ENCODE peak calls at places on chromosome 16, in eight cellular contexts. F, Z, C, Y, D, V, G and E are unnamed samples.
A peak's percentile ranks its signal among the peaks of the same experiment; 100 is the strongest.

GRCh38 chr16:4972938-4973587 is 14.9 kb downstream of the SEC14L5 start:
- DNase-seq in G (no peak), Y (peak; percentile 59), V (no peak), D (no peak), Z (no peak), C (no peak), F (no peak), E (no peak)

GRCh38 chr16:2919511-2920255 is 8.0 kb downstream of the FLYWCH1 start:
- DNase-seq in Y (no peak), G (peak; percentile 44), V (peak; percentile 29), D (peak; percentile 79), Z (no peak), F (no peak), C (no peak), E (no peak)

GRCh38 chr16:23679986-23680336 is 1.3 kb downstream of the PLK1 start:
- DNase-seq in Y (no peak), G (no peak), D (no peak), Z (no peak), C (no peak), F (no peak), V (no peak), E (no peak)

GRCh38 chr16:69565611-69566436 is at the start of gene NFAT5:
- DNase-seq in Z (peak; percentile 57), V (peak; percentile 38), G (peak; percentile 75), D (peak; percentile 85), Y (peak; percentile 95), F (peak; percentile 96), C (peak; percentile 83), E (peak; percentile 66)

GRCh38 chr16:51849715-51850114 is 697.2 kb downstream of the TOX3 start:
- DNase-seq in D (no peak), C (no peak), V (no peak), F (no peak), G (no peak), Z (no peak), Y (no peak), E (no peak)

GRCh38 chr16:89409161-89409711 is 81.1 kb downstream of the ANKRD11 start:
- DNase-seq in C (no peak), D (no peak), V (no peak), F (no peak), Y (no peak), Z (no peak), G (no peak), E (no peak)

GRCh38 chr16:50644730-50645129 is 36.4 kb downstream of the SNX20 start:
- DNase-seq in C (no peak), Y (no peak), Z (no peak), V (no peak), D (peak; percentile 35), G (no peak), F (no peak), E (no peak)

GRCh38 chr16:54952195-54952594 is 21.5 kb downstream of the IRX5 start:
- DNase-seq in F (no peak), D (no peak), G (no peak), Z (no peak), Y (no peak), V (no peak), C (no peak), E (no peak)

GRCh38 chr16:85777583-85778310 is 21.6 kb downstream of the EMC8 start:
- DNase-seq in D (peak; percentile 19), F (no peak), Z (no peak), G (no peak), V (no peak), Y (no peak), C (no peak), E (no peak)

GRCh38 chr16:1335211-1335971 is 1.9 kb downstream of the BAIAP3 start:
- DNase-seq in V (no peak), C (no peak), Y (no peak), Z (no peak), F (no peak), G (no peak), D (no peak), E (no peak)

GRCh38 chr16:53546988-53547391 is 44.0 kb upstream of the AKTIP start:
- DNase-seq in G (no peak), Z (no peak), C (no peak), Y (no peak), V (no peak), F (no peak), D (no peak), E (no peak)

GRCh38 chr16:84159006-84159405 is 13.9 kb downstream of the DNAAF1 start:
- DNase-seq in Z (no peak), F (no peak), C (no peak), G (no peak), V (no peak), D (no peak), Y (no peak), E (no peak)

GRCh38 chr16:49663081-49664057 is 192.5 kb downstream of the ZNF423 start:
- DNase-seq in Y (no peak), C (no peak), F (no peak), D (no peak), Z (no peak), V (no peak), G (no peak), E (no peak)

GRCh38 chr16:11016524-11016988 is 72.2 kb downstream of the CLEC16A start:
- DNase-seq in D (peak; percentile 15), G (no peak), Z (no peak), Y (no peak), C (no peak), V (no peak), F (no peak), E (no peak)

GRCh38 chr16:65201446-65202010 is 79.7 kb upstream of the CDH11 start:
- DNase-seq in F (no peak), V (no peak), Z (no peak), G (no peak), C (no peak), D (no peak), Y (no peak), E (no peak)

GRCh38 chr16:77786448-77786847 is 1.9 kb upstream of the VAT1L start:
- DNase-seq in F (no peak), V (no peak), C (no peak), D (no peak), Z (no peak), G (no peak), Y (no peak), E (no peak)

GRCh38 chr16:22077700-22078313 is 14.5 kb upstream of the VWA3A start:
- DNase-seq in D (peak; percentile 58), C (no peak), F (peak; percentile 67), Y (peak; percentile 83), Z (peak; percentile 2), G (peak; percentile 33), V (peak; percentile 32), E (peak; percentile 29)

GRCh38 chr16:28951410-28951943 is 740 bp downstream of the NFATC2IP start:
- DNase-seq in F (peak; percentile 82), C (no peak), D (no peak), V (no peak), Z (no peak), Y (no peak), G (no peak), E (no peak)

GRCh38 chr16:969508-970378 is 1.0 kb downstream of the LMF1 start:
- DNase-seq in Y (no peak), V (no peak), D (peak; percentile 56), F (no peak), C (no peak), Z (no peak), G (no peak), E (no peak)

GRCh38 chr16:1430214-1430758 is 592 bp upstream of the PERCC1 start:
- DNase-seq in C (no peak), F (no peak), Y (no peak), G (no peak), Z (no peak), D (no peak), V (no peak), E (no peak)

GRCh38 chr16:56848056-56848936 is 16.7 kb upstream of the SLC12A3 start:
- DNase-seq in C (no peak), Z (no peak), G (peak; percentile 14), F (no peak), Y (peak; percentile 81), D (peak; percentile 63), V (no peak), E (no peak)

GRCh38 chr16:67483731-67484525 is 581 bp upstream of the AGRP start:
- DNase-seq in F (no peak), D (no peak), Z (no peak), C (no peak), G (no peak), Y (no peak), V (no peak), E (no peak)

GRCh38 chr16:50202926-50203624 is 50.0 kb downstream of the TENT4B start:
- DNase-seq in Y (no peak), Z (peak; percentile 8), F (no peak), C (no peak), D (peak; percentile 85), G (no peak), V (no peak), E (no peak)

GRCh38 chr16:5041604-5042133 is 7.9 kb upstream of the NAGPA start:
- DNase-seq in C (no peak), Z (no peak), D (peak; percentile 47), V (no peak), F (peak; percentile 12), Y (no peak), G (no peak), E (no peak)

GRCh38 chr16:30844671-30845449 is 49.0 kb downstream of the BCL7C start:
- DNase-seq in F (peak; percentile 64), D (peak; percentile 83), G (peak; percentile 82), Z (peak; percentile 70), V (peak; percentile 50), C (peak; percentile 57), Y (no peak), E (peak; percentile 85)

GRCh38 chr16:58299757-58300349 is 5.0 kb upstream of the PRSS54 start:
- DNase-seq in C (no peak), D (peak; percentile 25), V (no peak), Y (no peak), G (no peak), F (no peak), Z (peak; percentile 3), E (no peak)

GRCh38 chr16:74623214-74623842 is 16.4 kb upstream of the GLG1 start:
- DNase-seq in Z (no peak), F (no peak), V (no peak), G (no peak), C (no peak), Y (peak; percentile 14), D (peak; percentile 66), E (no peak)

GRCh38 chr16:30119428-30119827 is 3.6 kb downstream of the MAPK3 start:
- DNase-seq in D (no peak), G (no peak), V (no peak), Z (no peak), C (no peak), F (no peak), Y (no peak), E (no peak)

GRCh38 chr16:88920618-88921602 is 54.5 kb upstream of the PABPN1L start:
- DNase-seq in V (no peak), G (peak; percentile 30), D (no peak), Z (no peak), Y (no peak), F (peak; percentile 62), C (no peak), E (peak; percentile 52)

GRCh38 chr16:3979070-3979469 is 98.6 kb upstream of the CREBBP start:
- DNase-seq in V (no peak), D (no peak), Y (no peak), F (no peak), Z (no peak), C (no peak), G (no peak), E (no peak)

GRCh38 chr16:86865866-86866675 is 287.7 kb downstream of the FOXL1 start:
- DNase-seq in D (peak; percentile 51), V (no peak), Z (no peak), G (no peak), Y (peak; percentile 88), C (no peak), F (peak; percentile 13), E (no peak)

GRCh38 chr16:67672739-67673662 is 6.4 kb downstream of the C16orf86 start:
- DNase-seq in C (no peak), Y (peak; percentile 92), Z (peak; percentile 2), D (peak; percentile 92), F (peak; percentile 71), V (no peak), G (peak; percentile 4), E (peak; percentile 34)

GRCh38 chr16:48558269-48558915 is 51.6 kb downstream of the N4BP1 start:
- DNase-seq in F (no peak), C (no peak), D (no peak), G (no peak), Z (no peak), Y (no peak), V (no peak), E (peak; percentile 89)